ENCODE peak calls at places on chromosomes 16 and 17, in four cellular contexts. B, H, V and O are unnamed samples.

GRCh38 chr17:79242873-79243602 is 168.4 kb downstream of the ENGASE start:
- DNase-seq in B (no peak), H (no peak), V (no peak), O (no peak)

GRCh38 chr16:23557779-23558330 is 328 bp downstream of the UBFD1 start:
- DNase-seq in B (no peak), H (no peak), V (peak), O (peak)

GRCh38 chr17:45433136-45433535 is 466 bp upstream of the ARHGAP27 start:
- DNase-seq in B (no peak), H (no peak), V (no peak), O (no peak)

GRCh38 chr16:68081796-68082567 is 3.2 kb upstream of the NFATC3 start:
- DNase-seq in B (no peak), H (no peak), V (no peak), O (no peak)

GRCh38 chr17:66354472-66354871 is 52.1 kb downstream of the PRKCA start:
- DNase-seq in B (no peak), H (no peak), V (no peak), O (no peak)

GRCh38 chr17:38871247-38871991 is 1.6 kb downstream of the LASP1 start:
- DNase-seq in B (peak), H (peak), V (no peak), O (peak)

GRCh38 chr17:36072431-36073121 is 8.5 kb downstream of the CCL18 start:
- DNase-seq in B (peak), H (peak), V (no peak), O (peak)

GRCh38 chr17:49497147-49498036 is 2.3 kb downstream of the NGFR start:
- DNase-seq in B (no peak), H (no peak), V (no peak), O (no peak)

GRCh38 chr17:39236981-39237441 is 11.3 kb upstream of the STAC2 start:
- DNase-seq in B (no peak), H (no peak), V (no peak), O (no peak)

GRCh38 chr16:49737541-49737940 is 118.4 kb downstream of the ZNF423 start:
- DNase-seq in B (no peak), H (no peak), V (no peak), O (no peak)

GRCh38 chr17:67784364-67785121 is 40.8 kb upstream of the BPTF start:
- DNase-seq in B (no peak), H (no peak), V (no peak), O (no peak)

GRCh38 chr17:40315678-40316570 is 6.9 kb downstream of the RARA start:
- DNase-seq in B (no peak), H (no peak), V (no peak), O (no peak)

GRCh38 chr17:42051013-42051400 is 606 bp upstream of the C17orf113 start:
- DNase-seq in B (no peak), H (no peak), V (no peak), O (no peak)

GRCh38 chr17:18143044-18143936 is 34.7 kb downstream of the MYO15A start:
- DNase-seq in B (no peak), H (no peak), V (no peak), O (no peak)

GRCh38 chr17:75827291-75828050 is 16.7 kb downstream of the UNC13D start:
- DNase-seq in B (no peak), H (peak), V (no peak), O (peak)

GRCh38 chr17:78901806-78902205 is 1.2 kb downstream of the CEP295NL start:
- DNase-seq in B (no peak), H (no peak), V (no peak), O (no peak)

GRCh38 chr17:48649741-48650140 is 23.6 kb upstream of the HOXB9 start:
- DNase-seq in B (no peak), H (no peak), V (no peak), O (peak)

GRCh38 chr16:53945996-53946395 is 242.0 kb downstream of the FTO start:
- DNase-seq in B (no peak), H (peak), V (no peak), O (peak)